ENCODE peak calls at places on chromosomes 2 and 18, in ten cellular contexts. One of them, this sample, is unnamed.

GRCh38 chr18:51447351-51447896 is 249.9 kb upstream of the MEX3C start:
- DNase-seq in COLO829: no peak
- DNase-seq in stimulated activated CD4-positive, alpha-beta T cell treated with anti-CD3 and anti-CD28 coated beads, Interleukin-1b, Interleukin-23, amount 100 ng/mL, for 24 hours: no peak
- DNase-seq in NCI-H524: no peak
- DNase-seq in LoVo: no peak
- DNase-seq in activated naive CD4-positive, alpha-beta T cell treated with anti-CD3 and anti-CD28 coated beads, Interleukin-2, amount 10 ng/mL, durations not matched to agents 7 days and 5 days: no peak
- DNase-seq in fibroblast of lung: no peak
- DNase-seq in hypothalamus: no peak
- DNase-seq in stomach: no peak
- DNase-seq in activated naive CD8-positive, alpha-beta T cell treated with anti-CD3 and anti-CD28 coated beads, Interleukin-2, amount 50 U/mL, for 24 hours: no peak
- DNase-seq in this sample: no peak

GRCh38 chr2:143581134-143581533 is 451.9 kb downstream of the ARHGAP15 start:
- DNase-seq in fibroblast of lung: no peak
- DNase-seq in COLO829: no peak
- DNase-seq in hypothalamus: no peak
- DNase-seq in NCI-H524: no peak
- DNase-seq in stimulated activated CD4-positive, alpha-beta T cell treated with anti-CD3 and anti-CD28 coated beads, Interleukin-1b, Interleukin-23, amount 100 ng/mL, for 24 hours: no peak
- DNase-seq in activated naive CD4-positive, alpha-beta T cell treated with anti-CD3 and anti-CD28 coated beads, Interleukin-2, amount 10 ng/mL, durations not matched to agents 7 days and 5 days: no peak
- DNase-seq in LoVo: no peak
- DNase-seq in stomach: no peak
- DNase-seq in activated naive CD8-positive, alpha-beta T cell treated with anti-CD3 and anti-CD28 coated beads, Interleukin-2, amount 50 U/mL, for 24 hours: no peak
- DNase-seq in this sample: no peak

GRCh38 chr2:30371028-30371708 is 75.9 kb upstream of the LCLAT1 start:
- DNase-seq in NCI-H524: no peak
- DNase-seq in activated naive CD8-positive, alpha-beta T cell treated with anti-CD3 and anti-CD28 coated beads, Interleukin-2, amount 50 U/mL, for 24 hours: no peak
- DNase-seq in COLO829: no peak
- DNase-seq in LoVo: no peak
- DNase-seq in stomach: no peak
- DNase-seq in activated naive CD4-positive, alpha-beta T cell treated with anti-CD3 and anti-CD28 coated beads, Interleukin-2, amount 10 ng/mL, durations not matched to agents 7 days and 5 days: no peak
- DNase-seq in fibroblast of lung: no peak
- DNase-seq in stimulated activated CD4-positive, alpha-beta T cell treated with anti-CD3 and anti-CD28 coated beads, Interleukin-1b, Interleukin-23, amount 100 ng/mL, for 24 hours: no peak
- DNase-seq in hypothalamus: no peak
- DNase-seq in this sample: no peak

GRCh38 chr2:120177973-120178372 is 45.2 kb downstream of the TMEM185B start:
- DNase-seq in activated naive CD8-positive, alpha-beta T cell treated with anti-CD3 and anti-CD28 coated beads, Interleukin-2, amount 50 U/mL, for 24 hours: no peak
- DNase-seq in COLO829: no peak
- DNase-seq in hypothalamus: no peak
- DNase-seq in activated naive CD4-positive, alpha-beta T cell treated with anti-CD3 and anti-CD28 coated beads, Interleukin-2, amount 10 ng/mL, durations not matched to agents 7 days and 5 days: no peak
- DNase-seq in NCI-H524: no peak
- DNase-seq in fibroblast of lung: no peak
- DNase-seq in stimulated activated CD4-positive, alpha-beta T cell treated with anti-CD3 and anti-CD28 coated beads, Interleukin-1b, Interleukin-23, amount 100 ng/mL, for 24 hours: no peak
- DNase-seq in LoVo: no peak
- DNase-seq in stomach: no peak
- DNase-seq in this sample: no peak

GRCh38 chr2:218471070-218471469 is 52.1 kb downstream of the VIL1 start:
- DNase-seq in LoVo: no peak
- DNase-seq in activated naive CD8-positive, alpha-beta T cell treated with anti-CD3 and anti-CD28 coated beads, Interleukin-2, amount 50 U/mL, for 24 hours: no peak
- DNase-seq in fibroblast of lung: no peak
- DNase-seq in activated naive CD4-positive, alpha-beta T cell treated with anti-CD3 and anti-CD28 coated beads, Interleukin-2, amount 10 ng/mL, durations not matched to agents 7 days and 5 days: no peak
- DNase-seq in hypothalamus: no peak
- DNase-seq in COLO829: no peak
- DNase-seq in stomach: no peak
- DNase-seq in stimulated activated CD4-positive, alpha-beta T cell treated with anti-CD3 and anti-CD28 coated beads, Interleukin-1b, Interleukin-23, amount 100 ng/mL, for 24 hours: no peak
- DNase-seq in NCI-H524: no peak
- DNase-seq in this sample: no peak

GRCh38 chr18:55322176-55322735 is 265.7 kb downstream of the TCF4 start:
- DNase-seq in LoVo: no peak
- DNase-seq in NCI-H524: peak
- DNase-seq in hypothalamus: no peak
- DNase-seq in COLO829: peak
- DNase-seq in activated naive CD8-positive, alpha-beta T cell treated with anti-CD3 and anti-CD28 coated beads, Interleukin-2, amount 50 U/mL, for 24 hours: peak
- DNase-seq in stimulated activated CD4-positive, alpha-beta T cell treated with anti-CD3 and anti-CD28 coated beads, Interleukin-1b, Interleukin-23, amount 100 ng/mL, for 24 hours: no peak
- DNase-seq in fibroblast of lung: peak
- DNase-seq in stomach: peak
- DNase-seq in activated naive CD4-positive, alpha-beta T cell treated with anti-CD3 and anti-CD28 coated beads, Interleukin-2, amount 10 ng/mL, durations not matched to agents 7 days and 5 days: no peak
- DNase-seq in this sample: peak

GRCh38 chr18:51857989-51858388 is 482.0 kb upstream of the DCC start:
- DNase-seq in activated naive CD8-positive, alpha-beta T cell treated with anti-CD3 and anti-CD28 coated beads, Interleukin-2, amount 50 U/mL, for 24 hours: no peak
- DNase-seq in NCI-H524: peak
- DNase-seq in stomach: no peak
- DNase-seq in stimulated activated CD4-positive, alpha-beta T cell treated with anti-CD3 and anti-CD28 coated beads, Interleukin-1b, Interleukin-23, amount 100 ng/mL, for 24 hours: no peak
- DNase-seq in hypothalamus: no peak
- DNase-seq in activated naive CD4-positive, alpha-beta T cell treated with anti-CD3 and anti-CD28 coated beads, Interleukin-2, amount 10 ng/mL, durations not matched to agents 7 days and 5 days: no peak
- DNase-seq in COLO829: no peak
- DNase-seq in LoVo: no peak
- DNase-seq in fibroblast of lung: no peak
- DNase-seq in this sample: no peak

GRCh38 chr2:127012868-127013267 is 94.1 kb downstream of the BIN1 start:
- DNase-seq in stomach: no peak
- DNase-seq in stimulated activated CD4-positive, alpha-beta T cell treated with anti-CD3 and anti-CD28 coated beads, Interleukin-1b, Interleukin-23, amount 100 ng/mL, for 24 hours: no peak
- DNase-seq in fibroblast of lung: peak
- DNase-seq in NCI-H524: no peak
- DNase-seq in activated naive CD4-positive, alpha-beta T cell treated with anti-CD3 and anti-CD28 coated beads, Interleukin-2, amount 10 ng/mL, durations not matched to agents 7 days and 5 days: no peak
- DNase-seq in activated naive CD8-positive, alpha-beta T cell treated with anti-CD3 and anti-CD28 coated beads, Interleukin-2, amount 50 U/mL, for 24 hours: no peak
- DNase-seq in LoVo: no peak
- DNase-seq in hypothalamus: no peak
- DNase-seq in COLO829: no peak
- DNase-seq in this sample: no peak

GRCh38 chr2:235024951-235025773 is 73.3 kb downstream of the SH3BP4 start:
- DNase-seq in stimulated activated CD4-positive, alpha-beta T cell treated with anti-CD3 and anti-CD28 coated beads, Interleukin-1b, Interleukin-23, amount 100 ng/mL, for 24 hours: no peak
- DNase-seq in activated naive CD8-positive, alpha-beta T cell treated with anti-CD3 and anti-CD28 coated beads, Interleukin-2, amount 50 U/mL, for 24 hours: no peak
- DNase-seq in COLO829: no peak
- DNase-seq in activated naive CD4-positive, alpha-beta T cell treated with anti-CD3 and anti-CD28 coated beads, Interleukin-2, amount 10 ng/mL, durations not matched to agents 7 days and 5 days: no peak
- DNase-seq in stomach: no peak
- DNase-seq in hypothalamus: no peak
- DNase-seq in fibroblast of lung: no peak
- DNase-seq in LoVo: no peak
- DNase-seq in NCI-H524: no peak
- DNase-seq in this sample: no peak

GRCh38 chr18:63095768-63096167 is 223.8 kb downstream of the BCL2 start:
- DNase-seq in LoVo: no peak
- DNase-seq in stimulated activated CD4-positive, alpha-beta T cell treated with anti-CD3 and anti-CD28 coated beads, Interleukin-1b, Interleukin-23, amount 100 ng/mL, for 24 hours: no peak
- DNase-seq in hypothalamus: no peak
- DNase-seq in COLO829: no peak
- DNase-seq in activated naive CD4-positive, alpha-beta T cell treated with anti-CD3 and anti-CD28 coated beads, Interleukin-2, amount 10 ng/mL, durations not matched to agents 7 days and 5 days: no peak
- DNase-seq in NCI-H524: no peak
- DNase-seq in fibroblast of lung: no peak
- DNase-seq in activated naive CD8-positive, alpha-beta T cell treated with anti-CD3 and anti-CD28 coated beads, Interleukin-2, amount 50 U/mL, for 24 hours: no peak
- DNase-seq in stomach: no peak
- DNase-seq in this sample: peak

GRCh38 chr2:68878071-68878711 is 7.0 kb upstream of the BMP10 start:
- DNase-seq in hypothalamus: no peak
- DNase-seq in fibroblast of lung: no peak
- DNase-seq in stimulated activated CD4-positive, alpha-beta T cell treated with anti-CD3 and anti-CD28 coated beads, Interleukin-1b, Interleukin-23, amount 100 ng/mL, for 24 hours: no peak
- DNase-seq in activated naive CD8-positive, alpha-beta T cell treated with anti-CD3 and anti-CD28 coated beads, Interleukin-2, amount 50 U/mL, for 24 hours: no peak
- DNase-seq in activated naive CD4-positive, alpha-beta T cell treated with anti-CD3 and anti-CD28 coated beads, Interleukin-2, amount 10 ng/mL, durations not matched to agents 7 days and 5 days: no peak
- DNase-seq in LoVo: no peak
- DNase-seq in NCI-H524: no peak
- DNase-seq in stomach: no peak
- DNase-seq in COLO829: no peak
- DNase-seq in this sample: no peak

GRCh38 chr2:201949036-201950012 is 84.3 kb upstream of the FZD7 start:
- DNase-seq in stomach: no peak
- DNase-seq in LoVo: no peak
- DNase-seq in hypothalamus: no peak
- DNase-seq in COLO829: no peak
- DNase-seq in NCI-H524: no peak
- DNase-seq in activated naive CD8-positive, alpha-beta T cell treated with anti-CD3 and anti-CD28 coated beads, Interleukin-2, amount 50 U/mL, for 24 hours: no peak
- DNase-seq in activated naive CD4-positive, alpha-beta T cell treated with anti-CD3 and anti-CD28 coated beads, Interleukin-2, amount 10 ng/mL, durations not matched to agents 7 days and 5 days: no peak
- DNase-seq in stimulated activated CD4-positive, alpha-beta T cell treated with anti-CD3 and anti-CD28 coated beads, Interleukin-1b, Interleukin-23, amount 100 ng/mL, for 24 hours: no peak
- DNase-seq in fibroblast of lung: no peak
- DNase-seq in this sample: no peak

GRCh38 chr2:8146329-8147048 is 535.4 kb upstream of the ID2 start:
- DNase-seq in stimulated activated CD4-positive, alpha-beta T cell treated with anti-CD3 and anti-CD28 coated beads, Interleukin-1b, Interleukin-23, amount 100 ng/mL, for 24 hours: no peak
- DNase-seq in fibroblast of lung: no peak
- DNase-seq in LoVo: no peak
- DNase-seq in stomach: no peak
- DNase-seq in activated naive CD4-positive, alpha-beta T cell treated with anti-CD3 and anti-CD28 coated beads, Interleukin-2, amount 10 ng/mL, durations not matched to agents 7 days and 5 days: no peak
- DNase-seq in activated naive CD8-positive, alpha-beta T cell treated with anti-CD3 and anti-CD28 coated beads, Interleukin-2, amount 50 U/mL, for 24 hours: no peak
- DNase-seq in hypothalamus: no peak
- DNase-seq in COLO829: no peak
- DNase-seq in NCI-H524: no peak
- DNase-seq in this sample: no peak

GRCh38 chr2:17538022-17538843 is 2.3 kb upstream of the VSNL1 start:
- DNase-seq in fibroblast of lung: peak
- DNase-seq in stimulated activated CD4-positive, alpha-beta T cell treated with anti-CD3 and anti-CD28 coated beads, Interleukin-1b, Interleukin-23, amount 100 ng/mL, for 24 hours: no peak
- DNase-seq in LoVo: no peak
- DNase-seq in COLO829: no peak
- DNase-seq in activated naive CD8-positive, alpha-beta T cell treated with anti-CD3 and anti-CD28 coated beads, Interleukin-2, amount 50 U/mL, for 24 hours: no peak
- DNase-seq in hypothalamus: no peak
- DNase-seq in activated naive CD4-positive, alpha-beta T cell treated with anti-CD3 and anti-CD28 coated beads, Interleukin-2, amount 10 ng/mL, durations not matched to agents 7 days and 5 days: no peak
- DNase-seq in NCI-H524: peak
- DNase-seq in stomach: no peak
- DNase-seq in this sample: no peak

GRCh38 chr2:96710985-96711384 is 28.9 kb downstream of the LMAN2L start:
- DNase-seq in stomach: no peak
- DNase-seq in hypothalamus: no peak
- DNase-seq in activated naive CD4-positive, alpha-beta T cell treated with anti-CD3 and anti-CD28 coated beads, Interleukin-2, amount 10 ng/mL, durations not matched to agents 7 days and 5 days: no peak
- DNase-seq in activated naive CD8-positive, alpha-beta T cell treated with anti-CD3 and anti-CD28 coated beads, Interleukin-2, amount 50 U/mL, for 24 hours: no peak
- DNase-seq in fibroblast of lung: no peak
- DNase-seq in LoVo: no peak
- DNase-seq in NCI-H524: no peak
- DNase-seq in COLO829: peak
- DNase-seq in stimulated activated CD4-positive, alpha-beta T cell treated with anti-CD3 and anti-CD28 coated beads, Interleukin-1b, Interleukin-23, amount 100 ng/mL, for 24 hours: no peak
- DNase-seq in this sample: no peak

GRCh38 chr2:12738112-12738485 is 21.4 kb downstream of the TRIB2 start:
- DNase-seq in NCI-H524: no peak
- DNase-seq in activated naive CD4-positive, alpha-beta T cell treated with anti-CD3 and anti-CD28 coated beads, Interleukin-2, amount 10 ng/mL, durations not matched to agents 7 days and 5 days: no peak
- DNase-seq in stomach: no peak
- DNase-seq in activated naive CD8-positive, alpha-beta T cell treated with anti-CD3 and anti-CD28 coated beads, Interleukin-2, amount 50 U/mL, for 24 hours: no peak
- DNase-seq in COLO829: peak
- DNase-seq in LoVo: no peak
- DNase-seq in fibroblast of lung: peak
- DNase-seq in hypothalamus: no peak
- DNase-seq in stimulated activated CD4-positive, alpha-beta T cell treated with anti-CD3 and anti-CD28 coated beads, Interleukin-1b, Interleukin-23, amount 100 ng/mL, for 24 hours: no peak
- DNase-seq in this sample: no peak

GRCh38 chr2:65818873-65819451 is 386.6 kb upstream of the SPRED2 start:
- DNase-seq in fibroblast of lung: no peak
- DNase-seq in hypothalamus: no peak
- DNase-seq in NCI-H524: no peak
- DNase-seq in stimulated activated CD4-positive, alpha-beta T cell treated with anti-CD3 and anti-CD28 coated beads, Interleukin-1b, Interleukin-23, amount 100 ng/mL, for 24 hours: no peak
- DNase-seq in activated naive CD4-positive, alpha-beta T cell treated with anti-CD3 and anti-CD28 coated beads, Interleukin-2, amount 10 ng/mL, durations not matched to agents 7 days and 5 days: no peak
- DNase-seq in stomach: no peak
- DNase-seq in COLO829: no peak
- DNase-seq in activated naive CD8-positive, alpha-beta T cell treated with anti-CD3 and anti-CD28 coated beads, Interleukin-2, amount 50 U/mL, for 24 hours: no peak
- DNase-seq in LoVo: no peak
- DNase-seq in this sample: no peak

GRCh38 chr18:23012249-23012648 is 79.1 kb downstream of the RBBP8 start:
- DNase-seq in hypothalamus: no peak
- DNase-seq in activated naive CD4-positive, alpha-beta T cell treated with anti-CD3 and anti-CD28 coated beads, Interleukin-2, amount 10 ng/mL, durations not matched to agents 7 days and 5 days: peak
- DNase-seq in activated naive CD8-positive, alpha-beta T cell treated with anti-CD3 and anti-CD28 coated beads, Interleukin-2, amount 50 U/mL, for 24 hours: no peak
- DNase-seq in fibroblast of lung: no peak
- DNase-seq in COLO829: no peak
- DNase-seq in stomach: no peak
- DNase-seq in LoVo: no peak
- DNase-seq in stimulated activated CD4-positive, alpha-beta T cell treated with anti-CD3 and anti-CD28 coated beads, Interleukin-1b, Interleukin-23, amount 100 ng/mL, for 24 hours: no peak
- DNase-seq in NCI-H524: no peak
- DNase-seq in this sample: peak

GRCh38 chr2:224101820-224102630 is 62.9 kb upstream of the SERPINE2 start:
- DNase-seq in stimulated activated CD4-positive, alpha-beta T cell treated with anti-CD3 and anti-CD28 coated beads, Interleukin-1b, Interleukin-23, amount 100 ng/mL, for 24 hours: no peak
- DNase-seq in LoVo: no peak
- DNase-seq in hypothalamus: no peak
- DNase-seq in stomach: no peak
- DNase-seq in NCI-H524: no peak
- DNase-seq in activated naive CD4-positive, alpha-beta T cell treated with anti-CD3 and anti-CD28 coated beads, Interleukin-2, amount 10 ng/mL, durations not matched to agents 7 days and 5 days: no peak
- DNase-seq in fibroblast of lung: peak
- DNase-seq in activated naive CD8-positive, alpha-beta T cell treated with anti-CD3 and anti-CD28 coated beads, Interleukin-2, amount 50 U/mL, for 24 hours: no peak
- DNase-seq in COLO829: peak
- DNase-seq in this sample: no peak

GRCh38 chr18:71707400-71707799 is 836.7 kb downstream of the CBLN2 start:
- DNase-seq in stimulated activated CD4-positive, alpha-beta T cell treated with anti-CD3 and anti-CD28 coated beads, Interleukin-1b, Interleukin-23, amount 100 ng/mL, for 24 hours: no peak
- DNase-seq in COLO829: no peak
- DNase-seq in hypothalamus: no peak
- DNase-seq in NCI-H524: no peak
- DNase-seq in fibroblast of lung: no peak
- DNase-seq in LoVo: no peak
- DNase-seq in activated naive CD4-positive, alpha-beta T cell treated with anti-CD3 and anti-CD28 coated beads, Interleukin-2, amount 10 ng/mL, durations not matched to agents 7 days and 5 days: no peak
- DNase-seq in activated naive CD8-positive, alpha-beta T cell treated with anti-CD3 and anti-CD28 coated beads, Interleukin-2, amount 50 U/mL, for 24 hours: no peak
- DNase-seq in stomach: no peak
- DNase-seq in this sample: no peak

GRCh38 chr2:144430722-144431163 is 89.2 kb downstream of the ZEB2 start:
- DNase-seq in LoVo: no peak
- DNase-seq in activated naive CD8-positive, alpha-beta T cell treated with anti-CD3 and anti-CD28 coated beads, Interleukin-2, amount 50 U/mL, for 24 hours: no peak
- DNase-seq in activated naive CD4-positive, alpha-beta T cell treated with anti-CD3 and anti-CD28 coated beads, Interleukin-2, amount 10 ng/mL, durations not matched to agents 7 days and 5 days: no peak
- DNase-seq in NCI-H524: peak
- DNase-seq in stomach: no peak
- DNase-seq in fibroblast of lung: peak
- DNase-seq in COLO829: no peak
- DNase-seq in stimulated activated CD4-positive, alpha-beta T cell treated with anti-CD3 and anti-CD28 coated beads, Interleukin-1b, Interleukin-23, amount 100 ng/mL, for 24 hours: no peak
- DNase-seq in hypothalamus: no peak
- DNase-seq in this sample: no peak

GRCh38 chr2:108240966-108241365 is 1.2 kb downstream of the SULT1C3 start:
- DNase-seq in activated naive CD8-positive, alpha-beta T cell treated with anti-CD3 and anti-CD28 coated beads, Interleukin-2, amount 50 U/mL, for 24 hours: no peak
- DNase-seq in NCI-H524: no peak
- DNase-seq in LoVo: peak
- DNase-seq in stomach: no peak
- DNase-seq in hypothalamus: no peak
- DNase-seq in stimulated activated CD4-positive, alpha-beta T cell treated with anti-CD3 and anti-CD28 coated beads, Interleukin-1b, Interleukin-23, amount 100 ng/mL, for 24 hours: no peak
- DNase-seq in COLO829: no peak
- DNase-seq in fibroblast of lung: no peak
- DNase-seq in activated naive CD4-positive, alpha-beta T cell treated with anti-CD3 and anti-CD28 coated beads, Interleukin-2, amount 10 ng/mL, durations not matched to agents 7 days and 5 days: no peak
- DNase-seq in this sample: no peak

GRCh38 chr2:60820416-60821132 is 60.8 kb upstream of the REL start:
- DNase-seq in fibroblast of lung: no peak
- DNase-seq in hypothalamus: no peak
- DNase-seq in COLO829: no peak
- DNase-seq in activated naive CD4-positive, alpha-beta T cell treated with anti-CD3 and anti-CD28 coated beads, Interleukin-2, amount 10 ng/mL, durations not matched to agents 7 days and 5 days: no peak
- DNase-seq in activated naive CD8-positive, alpha-beta T cell treated with anti-CD3 and anti-CD28 coated beads, Interleukin-2, amount 50 U/mL, for 24 hours: no peak
- DNase-seq in LoVo: no peak
- DNase-seq in stimulated activated CD4-positive, alpha-beta T cell treated with anti-CD3 and anti-CD28 coated beads, Interleukin-1b, Interleukin-23, amount 100 ng/mL, for 24 hours: no peak
- DNase-seq in stomach: no peak
- DNase-seq in NCI-H524: no peak
- DNase-seq in this sample: no peak

GRCh38 chr2:216646116-216646515 is 12.9 kb downstream of the IGFBP2 start:
- DNase-seq in stimulated activated CD4-positive, alpha-beta T cell treated with anti-CD3 and anti-CD28 coated beads, Interleukin-1b, Interleukin-23, amount 100 ng/mL, for 24 hours: no peak
- DNase-seq in stomach: no peak
- DNase-seq in fibroblast of lung: no peak
- DNase-seq in LoVo: no peak
- DNase-seq in activated naive CD8-positive, alpha-beta T cell treated with anti-CD3 and anti-CD28 coated beads, Interleukin-2, amount 50 U/mL, for 24 hours: no peak
- DNase-seq in hypothalamus: no peak
- DNase-seq in COLO829: no peak
- DNase-seq in NCI-H524: no peak
- DNase-seq in activated naive CD4-positive, alpha-beta T cell treated with anti-CD3 and anti-CD28 coated beads, Interleukin-2, amount 10 ng/mL, durations not matched to agents 7 days and 5 days: no peak
- DNase-seq in this sample: no peak

GRCh38 chr2:208366215-208367132 is 40.1 kb upstream of the PTH2R start:
- DNase-seq in activated naive CD8-positive, alpha-beta T cell treated with anti-CD3 and anti-CD28 coated beads, Interleukin-2, amount 50 U/mL, for 24 hours: no peak
- DNase-seq in activated naive CD4-positive, alpha-beta T cell treated with anti-CD3 and anti-CD28 coated beads, Interleukin-2, amount 10 ng/mL, durations not matched to agents 7 days and 5 days: no peak
- DNase-seq in stomach: no peak
- DNase-seq in LoVo: no peak
- DNase-seq in stimulated activated CD4-positive, alpha-beta T cell treated with anti-CD3 and anti-CD28 coated beads, Interleukin-1b, Interleukin-23, amount 100 ng/mL, for 24 hours: no peak
- DNase-seq in hypothalamus: no peak
- DNase-seq in fibroblast of lung: no peak
- DNase-seq in NCI-H524: no peak
- DNase-seq in COLO829: no peak
- DNase-seq in this sample: no peak

GRCh38 chr2:42132066-42132965 is 36.8 kb upstream of the EML4 start:
- DNase-seq in NCI-H524: peak
- DNase-seq in stomach: no peak
- DNase-seq in activated naive CD8-positive, alpha-beta T cell treated with anti-CD3 and anti-CD28 coated beads, Interleukin-2, amount 50 U/mL, for 24 hours: no peak
- DNase-seq in LoVo: no peak
- DNase-seq in stimulated activated CD4-positive, alpha-beta T cell treated with anti-CD3 and anti-CD28 coated beads, Interleukin-1b, Interleukin-23, amount 100 ng/mL, for 24 hours: no peak
- DNase-seq in hypothalamus: no peak
- DNase-seq in fibroblast of lung: peak
- DNase-seq in activated naive CD4-positive, alpha-beta T cell treated with anti-CD3 and anti-CD28 coated beads, Interleukin-2, amount 10 ng/mL, durations not matched to agents 7 days and 5 days: no peak
- DNase-seq in COLO829: no peak
- DNase-seq in this sample: no peak

GRCh38 chr2:127052068-127052770 is 54.7 kb downstream of the BIN1 start:
- DNase-seq in fibroblast of lung: no peak
- DNase-seq in activated naive CD4-positive, alpha-beta T cell treated with anti-CD3 and anti-CD28 coated beads, Interleukin-2, amount 10 ng/mL, durations not matched to agents 7 days and 5 days: no peak
- DNase-seq in LoVo: no peak
- DNase-seq in activated naive CD8-positive, alpha-beta T cell treated with anti-CD3 and anti-CD28 coated beads, Interleukin-2, amount 50 U/mL, for 24 hours: no peak
- DNase-seq in stimulated activated CD4-positive, alpha-beta T cell treated with anti-CD3 and anti-CD28 coated beads, Interleukin-1b, Interleukin-23, amount 100 ng/mL, for 24 hours: no peak
- DNase-seq in NCI-H524: no peak
- DNase-seq in COLO829: no peak
- DNase-seq in stomach: no peak
- DNase-seq in hypothalamus: no peak
- DNase-seq in this sample: no peak

GRCh38 chr2:218263817-218264611 is 3.2 kb downstream of the GPBAR1 start:
- DNase-seq in activated naive CD8-positive, alpha-beta T cell treated with anti-CD3 and anti-CD28 coated beads, Interleukin-2, amount 50 U/mL, for 24 hours: no peak
- DNase-seq in COLO829: no peak
- DNase-seq in LoVo: no peak
- DNase-seq in fibroblast of lung: no peak
- DNase-seq in stomach: no peak
- DNase-seq in stimulated activated CD4-positive, alpha-beta T cell treated with anti-CD3 and anti-CD28 coated beads, Interleukin-1b, Interleukin-23, amount 100 ng/mL, for 24 hours: no peak
- DNase-seq in activated naive CD4-positive, alpha-beta T cell treated with anti-CD3 and anti-CD28 coated beads, Interleukin-2, amount 10 ng/mL, durations not matched to agents 7 days and 5 days: peak
- DNase-seq in hypothalamus: no peak
- DNase-seq in NCI-H524: no peak
- DNase-seq in this sample: peak